ENCODE peak calls at places on chromosomes 7 and 10, in seven cellular contexts. U, G, F, R, Y, B and A are unnamed samples.

GRCh38 chr10:91317541-91317940 is 92.6 kb upstream of the HECTD2 start:
- DNase-seq in U (no peak), G (no peak), F (no peak), R (no peak), Y (no peak), B (no peak), A (no peak)

GRCh38 chr10:1249142-1249541 is 193.0 kb downstream of the WDR37 start:
- DNase-seq in U (no peak), G (no peak), F (no peak), R (no peak), Y (no peak), B (no peak), A (no peak)

GRCh38 chr7:108001759-108002725 is 919 bp downstream of the LAMB1 start:
- DNase-seq in U (no peak), G (no peak), F (no peak), R (no peak), Y (no peak), B (no peak), A (no peak)

GRCh38 chr10:102064868-102065560 is at the start of gene HPS6:
- DNase-seq in U (peak), G (peak), F (peak), R (peak), Y (peak), B (peak), A (no peak)

GRCh38 chr10:4221315-4221714 is 436.3 kb upstream of the KLF6 start:
- DNase-seq in U (no peak), G (no peak), F (no peak), R (no peak), Y (no peak), B (peak), A (no peak)

GRCh38 chr10:124081547-124082140 is 11.8 kb downstream of the CHST15 start:
- DNase-seq in U (no peak), G (no peak), F (no peak), R (no peak), Y (no peak), B (no peak), A (no peak)

GRCh38 chr7:83484266-83484665 is 164.7 kb downstream of the SEMA3E start:
- DNase-seq in U (no peak), G (no peak), F (no peak), R (no peak), Y (no peak), B (no peak), A (no peak)

GRCh38 chr7:5567810-5568209 is 144.2 kb upstream of the TNRC18 start:
- DNase-seq in U (no peak), G (peak), F (no peak), R (no peak), Y (no peak), B (no peak), A (no peak)

GRCh38 chr7:3154881-3155494 is 111.3 kb upstream of the CARD11 start:
- DNase-seq in U (peak), G (peak), F (no peak), R (no peak), Y (peak), B (peak), A (no peak)

GRCh38 chr7:1973321-1974251 is 259.2 kb downstream of the MAD1L1 start:
- DNase-seq in U (no peak), G (no peak), F (peak), R (no peak), Y (no peak), B (no peak), A (no peak)

GRCh38 chr10:129523031-129523722 is 56.1 kb downstream of the MGMT start:
- DNase-seq in U (no peak), G (no peak), F (no peak), R (no peak), Y (no peak), B (no peak), A (no peak)

GRCh38 chr10:36779238-36779846 is 346.1 kb upstream of the ANKRD30A start:
- DNase-seq in U (no peak), G (peak), F (no peak), R (no peak), Y (no peak), B (no peak), A (no peak)

GRCh38 chr10:102835007-102835482 is 2.2 kb downstream of the CYP17A1 start:
- DNase-seq in U (peak), G (peak), F (peak), R (peak), Y (peak), B (peak), A (no peak)

GRCh38 chr10:84537447-84537931 is 209.1 kb downstream of the CCSER2 start:
- DNase-seq in U (peak), G (peak), F (no peak), R (no peak), Y (peak), B (peak), A (no peak)

GRCh38 chr10:57098146-57098545 is 737.1 kb upstream of the ZWINT start:
- DNase-seq in U (no peak), G (no peak), F (no peak), R (no peak), Y (no peak), B (no peak), A (no peak)